ENCODE peak calls at places on chromosomes 12 and 14, in eight cellular contexts. P is A549, V is K562, Y is tibial nerve, M is sigmoid colon, S is ovary, K is H1, H is stomach. T is an unnamed sample.

GRCh38 chr12:88595697-88596096 is 15.4 kb upstream of the KITLG start:
- DNase-seq in P (no peak), V (no peak), Y (no peak), M (no peak), S (no peak), K (no peak), H (no peak), T (no peak)

GRCh38 chr14:80003138-80003537 is 208.2 kb downstream of the DIO2 start:
- DNase-seq in P (peak), V (no peak), Y (no peak), M (no peak), S (no peak), K (no peak), H (no peak), T (no peak)

GRCh38 chr14:76924363-76925151 is 98.3 kb downstream of the LRRC74A start:
- DNase-seq in P (peak), V (no peak), Y (no peak), M (no peak), S (no peak), K (peak), H (no peak), T (no peak)

GRCh38 chr12:124795081-124795948 is 68.3 kb downstream of the SCARB1 start:
- DNase-seq in P (no peak), V (no peak), Y (no peak), M (no peak), S (no peak), K (no peak), H (no peak), T (no peak)

GRCh38 chr12:120402217-120402616 is 33.3 kb upstream of the MSI1 start:
- DNase-seq in P (no peak), V (no peak), Y (no peak), M (no peak), S (no peak), K (peak), H (no peak), T (no peak)

GRCh38 chr12:27631813-27632491 is 64.3 kb upstream of the REP15 start:
- DNase-seq in P (no peak), V (no peak), Y (no peak), M (no peak), S (no peak), K (no peak), H (no peak), T (no peak)

GRCh38 chr12:3170423-3171194 is 93.4 kb downstream of the TSPAN9 start:
- DNase-seq in P (peak), V (no peak), Y (no peak), M (no peak), S (no peak), K (no peak), H (no peak), T (no peak)

GRCh38 chr14:99755629-99756603 is 37.3 kb upstream of the EML1 start:
- DNase-seq in P (peak), V (peak), Y (peak), M (peak), S (peak), K (no peak), H (peak), T (no peak)

GRCh38 chr12:87086118-87086891 is 830.1 kb upstream of the MGAT4C start:
- DNase-seq in P (peak), V (no peak), Y (no peak), M (no peak), S (no peak), K (no peak), H (no peak), T (no peak)

GRCh38 chr12:46904406-46905240 is 78.8 kb upstream of the SLC38A4 start:
- DNase-seq in P (no peak), V (no peak), Y (no peak), M (no peak), S (no peak), K (no peak), H (no peak), T (no peak)

GRCh38 chr12:123119808-123120207 is 31.1 kb downstream of the PITPNM2 start:
- DNase-seq in P (no peak), V (no peak), Y (no peak), M (no peak), S (no peak), K (no peak), H (no peak), T (no peak)

GRCh38 chr14:95311752-95312151 is 8.0 kb downstream of the CLMN start:
- DNase-seq in P (peak), V (no peak), Y (no peak), M (no peak), S (no peak), K (no peak), H (no peak), T (no peak)

GRCh38 chr12:54370218-54370730 is 6.0 kb upstream of the GPR84 start:
- DNase-seq in P (peak), V (peak), Y (peak), M (peak), S (peak), K (peak), H (peak), T (peak)

GRCh38 chr14:68702105-68702504 is 90.8 kb downstream of the ZFP36L1 start:
- DNase-seq in P (no peak), V (no peak), Y (no peak), M (peak), S (no peak), K (no peak), H (no peak), T (no peak)

GRCh38 chr14:69716483-69717187 is 50.3 kb upstream of the SRSF5 start:
- DNase-seq in P (no peak), V (no peak), Y (no peak), M (no peak), S (no peak), K (no peak), H (no peak), T (no peak)

GRCh38 chr14:61574514-61574807 is 120.9 kb upstream of the HIF1A start:
- DNase-seq in P (no peak), V (no peak), Y (no peak), M (no peak), S (no peak), K (no peak), H (no peak), T (no peak)

GRCh38 chr12:109767456-109767855 is 53.8 kb downstream of the FAM222A start:
- DNase-seq in P (no peak), V (no peak), Y (no peak), M (no peak), S (peak), K (peak), H (no peak), T (no peak)

GRCh38 chr14:81831128-81831815 is 297.6 kb upstream of the SEL1L start:
- DNase-seq in P (no peak), V (no peak), Y (peak), M (peak), S (no peak), K (no peak), H (no peak), T (no peak)

GRCh38 chr14:32724864-32725550 is 213.7 kb upstream of the NPAS3 start:
- DNase-seq in P (no peak), V (no peak), Y (no peak), M (no peak), S (no peak), K (no peak), H (no peak), T (no peak)

GRCh38 chr12:79936670-79937069 is 1.8 kb upstream of the PPP1R12A start:
- DNase-seq in P (no peak), V (peak), Y (no peak), M (no peak), S (no peak), K (no peak), H (no peak), T (no peak)

GRCh38 chr12:79935021-79935623 is at the start of gene PPP1R12A:
- DNase-seq in P (peak), V (peak), Y (peak), M (peak), S (peak), K (peak), H (peak), T (peak)

GRCh38 chr12:79933580-79934264 is 1.2 kb downstream of the PPP1R12A start:
- DNase-seq in P (no peak), V (peak), Y (no peak), M (no peak), S (no peak), K (no peak), H (no peak), T (no peak)

GRCh38 chr12:79934309-79935020 is 432 bp downstream of the PPP1R12A start:
- DNase-seq in P (no peak), V (peak), Y (peak), M (peak), S (peak), K (peak), H (peak), T (peak)

DNA sequence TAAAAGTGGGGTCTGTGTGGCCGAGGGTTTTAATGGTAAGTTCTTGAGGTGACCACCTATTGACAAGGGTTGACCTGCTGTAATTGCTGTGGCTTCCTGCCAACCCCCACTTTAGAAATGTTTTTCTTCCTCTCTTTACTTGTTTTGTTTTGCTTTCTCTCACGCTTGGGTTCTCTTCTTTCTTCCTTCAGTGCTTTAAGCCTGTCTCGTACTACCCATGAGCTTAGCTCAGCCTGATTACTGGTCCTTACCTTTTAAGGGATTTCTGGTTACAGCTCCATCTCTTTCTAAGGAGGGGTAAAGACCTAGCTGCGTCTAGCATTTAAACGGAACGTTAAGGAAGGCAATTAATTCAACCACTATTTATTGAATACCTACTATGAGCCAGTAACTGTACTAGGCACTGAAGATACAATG is 735 bp upstream of the PPP1R12A start:
- DNase-seq in P (no peak), V (peak), Y (no peak), M (no peak), S (no peak), K (no peak), H (no peak), T (no peak)
- TF ChIP-seq EP300 in P (no peak), V (no peak), Y (no peak), M (no peak), S (no peak), K (no peak), H (no peak), T (no peak)

GRCh38 chr14:90661881-90662280 is 154.3 kb downstream of the TTC7B start:
- DNase-seq in P (no peak), V (no peak), Y (no peak), M (no peak), S (no peak), K (peak), H (no peak), T (no peak)
- TF ChIP-seq EP300 in P (no peak), V (no peak), Y (no peak), M (no peak), S (no peak), K (no peak), H (no peak), T (no peak)

GRCh38 chr12:17511369-17511768 is 578.6 kb downstream of the RERGL start:
- DNase-seq in P (peak), V (no peak), Y (no peak), M (no peak), S (no peak), K (no peak), H (no peak), T (no peak)
- TF ChIP-seq EP300 in P (no peak), V (no peak), Y (no peak), M (no peak), S (no peak), K (no peak), H (no peak), T (no peak)

GRCh38 chr14:94104731-94105130 is 5.8 kb upstream of the IFI27 start:
- DNase-seq in P (no peak), V (no peak), Y (no peak), M (no peak), S (no peak), K (no peak), H (no peak), T (no peak)
- TF ChIP-seq EP300 in P (no peak), V (no peak), Y (no peak), M (no peak), S (no peak), K (no peak), H (no peak), T (no peak)

GRCh38 chr12:95623554-95624170 is 72.4 kb upstream of the USP44 start:
- DNase-seq in P (peak), V (peak), Y (peak), M (no peak), S (peak), K (peak), H (peak), T (no peak)
- TF ChIP-seq EP300 in P (no peak), V (no peak), Y (no peak), M (no peak), S (no peak), K (no peak), H (no peak), T (no peak)

T was measured in suprapubic skin.